ENCODE peak calls at places on chromosomes 5 and 9, in four cellular contexts. S is IMR-90; M is Ammon's horn; N is effector memory CD4-positive, alpha-beta T cell. L is an unnamed sample.

GRCh38 chr9:118290116-118290515 is 585.9 kb downstream of the TLR4 start:
- DNase-seq in S (no peak), M (no peak), N (no peak), L (no peak)

GRCh38 chr9:31119882-31120481 is 1264.5 kb upstream of the ACO1 start:
- DNase-seq in S (no peak), M (peak), N (no peak), L (peak)

GRCh38 chr9:93955356-93956182 is 414 bp upstream of the BARX1 start:
- DNase-seq in S (no peak), M (no peak), N (peak), L (no peak)

GRCh38 chr9:18173923-18174322 is 300.0 kb upstream of the ADAMTSL1 start:
- DNase-seq in S (no peak), M (no peak), N (no peak), L (no peak)

GRCh38 chr9:135857371-135857786 is 50.0 kb downstream of the CAMSAP1 start:
- DNase-seq in S (peak), M (no peak), N (no peak), L (peak)

GRCh38 chr5:132101385-132101880 is 27.8 kb downstream of the CSF2 start:
- DNase-seq in S (no peak), M (no peak), N (no peak), L (no peak)

GRCh38 chr9:125493861-125494554 is 213.0 kb downstream of the MAPKAP1 start:
- DNase-seq in S (peak), M (no peak), N (no peak), L (no peak)

GRCh38 chr5:4963265-4963664 is 176.9 kb upstream of the ADAMTS16 start:
- DNase-seq in S (no peak), M (no peak), N (no peak), L (no peak)

GRCh38 chr5:126694403-126694802 is 82.5 kb upstream of the LMNB1 start:
- DNase-seq in S (no peak), M (no peak), N (no peak), L (no peak)

GRCh38 chr9:130549093-130549735 is 30.2 kb upstream of the FUBP3 start:
- DNase-seq in S (no peak), M (no peak), N (no peak), L (no peak)

L was measured in brain microvascular endothelial cell.